ENCODE peak calls at places on chromosomes 1 and 21, in five cellular contexts. P, G, U, J and N are unnamed samples. For H3K4me1, the result is how much of the 10 kb centered on the place peaks cover.

GRCh38 chr1:233261206-233261605 is 34.3 kb downstream of the PCNX2 start:
- DNase-seq in P (no peak), G (no peak), U (no peak), J (no peak), N (no peak)

GRCh38 chr1:41758904-41759548 is 159.7 kb downstream of the HIVEP3 start:
- DNase-seq in P (no peak), G (no peak), U (no peak), J (peak), N (no peak)

GRCh38 chr1:164694505-164694904 is 135.5 kb downstream of the PBX1 start:
- DNase-seq in P (no peak), G (no peak), U (no peak), J (no peak), N (no peak)

GRCh38 chr1:220300442-220301121 is 28.3 kb upstream of the RAB3GAP2 start:
- DNase-seq in P (no peak), G (peak), U (peak), J (peak), N (peak)

GRCh38 chr1:22315315-22316078 is 136.2 kb upstream of the ZBTB40 start:
- DNase-seq in P (no peak), G (no peak), U (no peak), J (no peak), N (no peak)

GRCh38 chr1:49842596-49842995 is 181.2 kb downstream of the AGBL4 start:
- DNase-seq in P (no peak), G (no peak), U (no peak), J (no peak), N (no peak)

GRCh38 chr1:204254031-204254661 is 40.4 kb upstream of the GOLT1A start:
- DNase-seq in P (no peak), G (no peak), U (no peak), J (peak), N (peak)

GRCh38 chr1:2539312-2539907 is 9.3 kb upstream of the HES5 start:
- DNase-seq in P (no peak), G (no peak), U (no peak), J (no peak), N (no peak)

GRCh38 chr1:56911539-56911938 is 54.3 kb downstream of the C8B start:
- DNase-seq in P (no peak), G (no peak), U (no peak), J (no peak), N (no peak)

GRCh38 chr1:187038789-187039188 is 210.0 kb downstream of the PLA2G4A start:
- DNase-seq in P (no peak), G (no peak), U (no peak), J (peak), N (no peak)

GRCh38 chr1:229185913-229186312 is 85.0 kb upstream of the RAB4A start:
- DNase-seq in P (no peak), G (no peak), U (no peak), J (no peak), N (no peak)

GRCh38 chr1:160748877-160749269 is 9.8 kb downstream of the SLAMF7 start:
- DNase-seq in P (no peak), G (no peak), U (no peak), J (no peak), N (no peak)

GRCh38 chr21:28247454-28248020 is 745.1 kb downstream of the LTN1 start:
- DNase-seq in P (no peak), G (no peak), U (no peak), J (no peak), N (no peak)

GRCh38 chr1:53220171-53220961 is at the start of gene CZIB:
- DNase-seq in P (peak), G (peak), U (peak), J (peak), N (peak)

GRCh38 chr1:45622267-45622890 is 1.5 kb downstream of the CCDC17 start:
- DNase-seq in P (no peak), G (peak), U (no peak), J (no peak), N (no peak)
- H3K27ac ChIP-seq in P (no peak), G (peak), U (peak), J (no peak), N (no peak)

GRCh38 chr1:182700351-182700709 is 15.9 kb upstream of the RGS8 start:
- DNase-seq in P (no peak), G (no peak), U (no peak), J (no peak), N (no peak)
- TF ChIP-seq CTCF in P (no peak), G (no peak), U (no peak), J (no peak), N (no peak)

GRCh38 chr21:42395910-42396625 is at the start of gene TMPRSS3:
- DNase-seq in P (no peak), G (no peak), U (no peak), J (no peak), N (peak)

GRCh38 chr21:42397291-42398129 is 1.7 kb upstream of the TMPRSS3 start:
- DNase-seq in P (no peak), G (no peak), U (no peak), J (no peak), N (no peak)

GRCh38 chr21:42393443-42393950 is 2.4 kb downstream of the TMPRSS3 start:
- DNase-seq in P (no peak), G (no peak), U (no peak), J (no peak), N (no peak)

GRCh38 chr21:42392731-42393442 is 3.0 kb downstream of the TMPRSS3 start:
- DNase-seq in P (no peak), G (no peak), U (no peak), J (no peak), N (no peak)

GRCh38 chr21:42395302-42395701 is 550 bp downstream of the TMPRSS3 start:
- DNase-seq in P (no peak), G (no peak), U (no peak), J (no peak), N (no peak)
- H3K4me1 ChIP-seq in P (under half), G (under half), U (under half), J (under half), N (under half)

GRCh38 chr1:61552630-61553029 is 172.3 kb downstream of the TM2D1 start:
- DNase-seq in P (no peak), G (no peak), U (no peak), J (no peak), N (no peak)
- H3K27ac ChIP-seq in P (no peak), G (no peak), U (no peak), J (no peak), N (no peak)